ENCODE peak calls at places on chromosome X, in six cellular contexts. E is activated T-cell treated with anti-CD3 and anti-CD28 coated beads for 1 hour; Z is NCI-H510A; L is AG20443; Q is activated CD8-positive, alpha-beta memory T cell treated with anti-CD3 and anti-CD28 coated beads for 24 hours; A is hypothalamus. O is an unnamed sample.

GRCh38 chrX:139842326-139843175 is 90.3 kb downstream of the ATP11C start:
- DNase-seq in E (no peak), Z (no peak), L (no peak), Q (no peak), A (no peak), O (no peak)

GRCh38 chrX:50067435-50068292 is 133.1 kb downstream of the AKAP4 start:
- DNase-seq in E (no peak), Z (peak; percentile 1), L (peak; percentile 9), Q (no peak), A (peak; percentile 1), O (no peak)

GRCh38 chrX:30786374-30786773 is 102.7 kb downstream of the TAB3 start:
- DNase-seq in E (no peak), Z (no peak), L (no peak), Q (no peak), A (no peak), O (no peak)

GRCh38 chrX:74449322-74449936 is 28.1 kb downstream of the SLC16A2 start:
- DNase-seq in E (peak; percentile 3), Z (peak; percentile 5), L (no peak), Q (no peak), A (no peak), O (no peak)

GRCh38 chrX:1300449-1300848 is 31.8 kb downstream of the CSF2RA start:
- DNase-seq in E (no peak), Z (no peak), L (no peak), Q (no peak), A (no peak), O (no peak)

GRCh38 chrX:17595456-17596035 is 141.7 kb upstream of the SCML1 start:
- DNase-seq in E (no peak), Z (no peak), L (no peak), Q (no peak), A (no peak), O (no peak)

GRCh38 chrX:19593684-19594083 is 78.4 kb upstream of the MAP3K15 start:
- DNase-seq in E (no peak), Z (no peak), L (peak; percentile 22), Q (no peak), A (no peak), O (no peak)

GRCh38 chrX:103503163-103503852 is 16.0 kb downstream of the RAB40A start:
- DNase-seq in E (no peak), Z (no peak), L (no peak), Q (no peak), A (no peak), O (no peak)

GRCh38 chrX:153983321-153983729 is 10.8 kb downstream of the TMEM187 start:
- DNase-seq in E (no peak), Z (no peak), L (no peak), Q (no peak), A (no peak), O (no peak)

GRCh38 chrX:114611018-114611619 is 27.2 kb downstream of the HTR2C start:
- DNase-seq in E (no peak), Z (peak; percentile 0), L (peak; percentile 17), Q (peak; percentile 56), A (peak; percentile 0), O (peak; percentile 18)

GRCh38 chrX:18041656-18042055 is 179.0 kb downstream of the BEND2 start:
- DNase-seq in E (no peak), Z (no peak), L (no peak), Q (no peak), A (no peak), O (no peak)

GRCh38 chrX:39736219-39737211 is 361.2 kb downstream of the BCOR start:
- DNase-seq in E (no peak), Z (no peak), L (peak; percentile 83), Q (no peak), A (no peak), O (peak; percentile 59)

GRCh38 chrX:15854080-15854655 is 445 bp downstream of the AP1S2 start:
- DNase-seq in E (peak; percentile 20), Z (peak; percentile 9), L (peak; percentile 23), Q (peak; percentile 82), A (peak; percentile 23), O (peak; percentile 14)

GRCh38 chrX:136196691-136197155 is 49.4 kb downstream of the FHL1 start:
- DNase-seq in E (no peak), Z (no peak), L (no peak), Q (no peak), A (no peak), O (no peak)

GRCh38 chrX:9671998-9672397 is 93.6 kb downstream of the GPR143 start:
- DNase-seq in E (no peak), Z (no peak), L (no peak), Q (no peak), A (no peak), O (no peak)

GRCh38 chrX:1476682-1477081 is 24.0 kb upstream of the ASMTL start:
- DNase-seq in E (no peak), Z (no peak), L (no peak), Q (peak; percentile 51), A (no peak), O (no peak)

GRCh38 chrX:115344885-115345653 is 55.6 kb downstream of the LUZP4 start:
- DNase-seq in E (no peak), Z (peak; percentile 81), L (peak; percentile 86), Q (no peak), A (peak; percentile 44), O (peak; percentile 77)

O was measured in tibial nerve.